ENCODE peak calls at places on chromosomes 2 and 18, in nine cellular contexts. F is heart left ventricle; T is OCI-LY7; C is body of pancreas; N is breast epithelium; G is CD4-positive, alpha-beta memory T cell; V is keratinocyte; P is PC-3; Y is sigmoid colon. I is an unnamed sample. For H3K4me1, the result is how much of the 10 kb centered on the place peaks cover.

GRCh38 chr18:54191352-54191751 is 33.1 kb downstream of the MBD2 start:
- DNase-seq in G (no peak), F (no peak), V (no peak), N (no peak), Y (no peak), C (no peak), P (peak), T (no peak), I (no peak)

GRCh38 chr2:96260404-96261260 is 5.2 kb downstream of the TMEM127 start:
- DNase-seq in C (peak), F (peak), V (no peak), N (peak), G (no peak), P (peak), Y (peak), T (peak), I (no peak)

GRCh38 chr2:118310016-118310877 is 222.0 kb downstream of the INSIG2 start:
- DNase-seq in Y (no peak), V (no peak), C (peak), G (peak), F (no peak), T (no peak), P (no peak), N (no peak), I (no peak)

GRCh38 chr2:10467401-10467800 is 19.3 kb upstream of the ODC1 start:
- DNase-seq in T (no peak), Y (peak), P (no peak), G (no peak), N (no peak), V (no peak), C (no peak), F (no peak), I (no peak)

GRCh38 chr2:9753276-9753600 is 90.0 kb upstream of the TAF1B start:
- DNase-seq in V (peak), N (no peak), Y (no peak), T (peak), F (no peak), G (peak), C (peak), P (peak), I (no peak)

GRCh38 chr2:238225911-238226697 is 13.7 kb downstream of the HES6 start:
- DNase-seq in Y (peak), P (no peak), N (no peak), C (no peak), T (no peak), F (no peak), G (no peak), V (no peak), I (no peak)

GRCh38 chr2:209334188-209335017 is 89.4 kb upstream of the MAP2 start:
- DNase-seq in G (no peak), T (peak), F (peak), Y (no peak), P (peak), N (no peak), V (no peak), C (peak), I (peak)

GRCh38 chr2:158486970-158487325 is 30.2 kb downstream of the PKP4 start:
- DNase-seq in F (no peak), V (no peak), N (no peak), Y (no peak), T (no peak), G (no peak), C (no peak), P (peak), I (no peak)

GRCh38 chr18:78701753-78702409 is 277.7 kb upstream of the SALL3 start:
- DNase-seq in C (no peak), Y (no peak), T (no peak), P (no peak), F (no peak), N (no peak), G (no peak), V (no peak), I (no peak)

DNA sequence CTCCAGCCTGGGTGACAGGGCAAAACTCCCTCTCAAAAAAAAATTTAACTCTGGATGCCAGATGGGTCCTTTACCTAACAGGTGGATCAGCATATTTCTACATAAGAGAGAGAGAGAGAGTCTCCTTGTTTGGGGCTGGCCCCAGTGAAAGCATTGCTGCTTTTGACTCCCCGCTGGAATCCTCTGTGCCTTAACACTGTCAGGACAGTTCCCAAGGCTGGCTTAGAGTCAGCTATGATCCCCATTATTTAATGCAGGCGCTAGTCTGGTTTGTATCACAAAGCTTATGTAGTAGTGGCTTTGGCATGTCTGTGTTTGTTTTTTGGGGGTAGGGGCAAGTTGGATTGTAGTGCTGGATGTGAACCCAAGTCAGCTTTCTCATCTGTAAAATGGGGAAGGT is 9.4 kb downstream of the INPP4A start:
- DNase-seq in V (no peak), P (peak), G (no peak), Y (peak), F (no peak), N (no peak), T (no peak), C (no peak), I (no peak)
- H3K4me1 ChIP-seq in V (under half), P (under half), G (half or more), Y (half or more), F (under half), N (under half), T (under half), C (under half), I (under half)

GRCh38 chr2:43183743-43184142 is 42.7 kb downstream of the ZFP36L2 start:
- DNase-seq in P (no peak), F (no peak), Y (no peak), C (no peak), G (no peak), N (no peak), V (no peak), T (no peak), I (no peak)
- H3K4me1 ChIP-seq in P (under half), F (under half), Y (under half), C (under half), G (half or more), N (under half), V (under half), T (under half), I (under half)

GRCh38 chr2:241817126-241817820 is 8.3 kb downstream of the NEU4 start:
- DNase-seq in C (no peak), V (no peak), P (no peak), G (no peak), F (peak), Y (peak), N (no peak), T (no peak), I (no peak)
- H3K4me1 ChIP-seq in C (under half), V (under half), P (under half), G (under half), F (under half), Y (under half), N (under half), T (under half), I (under half)

GRCh38 chr2:174599310-174599941 is 1.8 kb upstream of the WIPF1 start:
- DNase-seq in F (no peak), V (no peak), C (no peak), N (no peak), Y (no peak), T (peak), G (no peak), P (no peak), I (no peak)

GRCh38 chr2:174595415-174595814 is 2.2 kb downstream of the WIPF1 start:
- DNase-seq in N (no peak), C (no peak), T (peak), V (no peak), P (no peak), Y (no peak), F (no peak), G (no peak), I (no peak)

GRCh38 chr2:174597347-174598047 is at the start of gene WIPF1:
- DNase-seq in P (peak), T (peak), F (peak), N (no peak), G (peak), V (no peak), Y (no peak), C (peak), I (no peak)

GRCh38 chr2:174595904-174596397 is 1.7 kb downstream of the WIPF1 start:
- DNase-seq in V (no peak), Y (no peak), T (peak), P (no peak), F (no peak), N (no peak), G (no peak), C (no peak), I (no peak)

GRCh38 chr2:174596994-174597346 is 634 bp downstream of the WIPF1 start:
- DNase-seq in V (no peak), T (peak), G (no peak), C (no peak), P (no peak), Y (no peak), N (no peak), F (no peak), I (no peak)
- H3K4me1 ChIP-seq in V (under half), T (half or more), G (half or more), C (under half), P (under half), Y (under half), N (under half), F (under half), I (under half)

DNA sequence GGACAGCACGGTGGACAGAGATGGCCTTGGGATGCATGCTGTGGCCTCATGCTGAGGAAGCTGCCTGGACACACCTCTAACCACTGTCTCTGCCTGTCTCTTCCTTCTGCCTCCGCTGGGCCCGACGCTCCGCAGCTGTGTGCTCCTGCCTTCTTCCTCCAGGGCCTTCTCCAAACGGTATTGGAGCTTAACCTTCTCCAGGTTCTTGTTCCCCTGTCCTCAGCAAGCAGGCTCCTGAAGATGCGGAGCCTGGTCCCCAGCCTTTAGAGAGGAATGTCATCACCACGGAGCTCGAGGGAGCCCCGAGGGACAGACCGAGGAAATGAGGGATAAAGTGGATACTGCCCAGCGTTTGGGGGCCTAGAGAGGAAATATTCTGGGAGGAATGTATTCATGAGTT is 155.1 kb downstream of the DYSF start:
- DNase-seq in V (no peak), N (peak), G (no peak), T (no peak), C (no peak), F (peak), Y (no peak), P (no peak), I (no peak)
- H3K4me1 ChIP-seq in V (under half), N (under half), G (under half), T (under half), C (under half), F (under half), Y (under half), P (under half), I (under half)

GRCh38 chr2:54577944-54578667 is 122.0 kb downstream of the SPTBN1 start:
- DNase-seq in C (no peak), P (no peak), G (no peak), Y (no peak), T (no peak), F (no peak), N (no peak), V (no peak), I (no peak)

GRCh38 chr2:54578668-54579045 is 122.5 kb downstream of the SPTBN1 start:
- DNase-seq in C (no peak), N (no peak), G (no peak), P (no peak), V (no peak), Y (no peak), F (no peak), T (no peak), I (no peak)

GRCh38 chr2:54581326-54582039 is 125.4 kb downstream of the SPTBN1 start:
- DNase-seq in V (no peak), F (no peak), T (peak), G (no peak), N (no peak), Y (no peak), C (no peak), P (no peak), I (no peak)

GRCh38 chr2:54579061-54579681 is 123.0 kb downstream of the SPTBN1 start:
- DNase-seq in Y (no peak), P (no peak), V (no peak), G (no peak), N (no peak), C (no peak), F (no peak), T (no peak), I (no peak)

DNA sequence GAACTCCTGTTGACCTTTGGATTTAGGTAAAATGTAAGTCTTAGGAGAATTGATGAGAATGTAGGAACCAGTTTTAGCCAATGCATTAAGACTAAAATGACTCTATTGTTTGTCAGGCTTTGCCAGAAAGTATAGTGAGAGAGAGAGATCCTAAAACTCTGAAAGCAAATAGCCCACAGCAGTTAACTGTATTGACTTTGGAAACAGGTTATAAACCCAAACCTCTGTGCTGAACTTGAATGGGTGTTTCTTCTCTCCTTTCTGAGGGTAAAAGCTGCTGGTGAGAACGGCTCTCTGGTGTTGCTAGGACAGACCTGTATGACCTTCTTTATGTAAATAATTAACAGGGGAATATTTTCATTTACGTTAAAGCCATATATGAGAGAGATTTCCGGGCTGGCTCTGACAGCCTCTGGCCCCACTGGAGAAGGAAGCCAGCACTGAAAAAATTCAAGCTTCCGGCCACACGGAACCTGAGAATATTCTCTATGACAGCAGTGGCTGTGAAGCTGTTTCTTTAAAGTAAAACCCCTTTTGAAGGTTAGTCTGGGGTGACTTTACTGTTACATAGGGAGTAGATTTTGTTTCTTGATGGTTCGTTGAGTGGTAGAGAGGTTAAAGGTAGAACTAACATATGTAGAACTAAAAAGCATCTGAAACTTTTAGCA is 123.7 kb downstream of the SPTBN1 start:
- DNase-seq in C (peak), F (no peak), N (no peak), P (peak), T (peak), G (no peak), V (no peak), Y (no peak), I (no peak)
- H3K4me1 ChIP-seq in C (half or more), F (half or more), N (under half), P (half or more), T (half or more), G (half or more), V (under half), Y (under half), I (under half)

GRCh38 chr18:75240433-75240832 is 29.8 kb downstream of the TSHZ1 start:
- DNase-seq in T (no peak), P (no peak), F (no peak), V (no peak), C (no peak), G (no peak), Y (no peak), N (no peak), I (no peak)
- H3K4me1 ChIP-seq in T (under half), P (under half), F (under half), V (under half), C (under half), G (under half), Y (under half), N (under half), I (under half)

GRCh38 chr2:28624436-28624797 is 127.2 kb upstream of the PPP1CB start:
- DNase-seq in P (no peak), N (no peak), V (no peak), T (no peak), Y (no peak), C (no peak), F (no peak), G (no peak), I (no peak)
- H3K4me1 ChIP-seq in P (under half), N (under half), V (under half), T (under half), Y (half or more), C (half or more), F (half or more), G (half or more), I (under half)

GRCh38 chr2:111145951-111146350 is 25.2 kb downstream of the BCL2L11 start:
- DNase-seq in T (no peak), F (no peak), G (no peak), N (no peak), P (no peak), V (no peak), C (no peak), Y (no peak), I (no peak)
- H3K4me1 ChIP-seq in T (under half), F (under half), G (under half), N (under half), P (under half), V (under half), C (under half), Y (under half), I (under half)

I was measured in neuronal stem cell.